ENCODE peak calls at places on chromosomes 16 and 17, in four cellular contexts. S, A, N and X are unnamed samples.

GRCh38 chr17:2398655-2399571 is 1.9 kb downstream of the MNT start:
- DNase-seq in N (peak), S (peak), A (peak), X (no peak)

GRCh38 chr16:55917373-55917919 is 42.3 kb upstream of the CES5A start:
- DNase-seq in N (no peak), S (no peak), A (no peak), X (no peak)

GRCh38 chr17:54282886-54283285 is 460.2 kb downstream of the KIF2B start:
- DNase-seq in S (no peak), N (no peak), A (no peak), X (no peak)

GRCh38 chr17:73172252-73172651 is 7.4 kb downstream of the SSTR2 start:
- DNase-seq in N (no peak), S (no peak), A (no peak), X (no peak)

GRCh38 chr16:69367980-69368379 is 16.4 kb upstream of the TMED6 start:
- DNase-seq in S (no peak), A (no peak), N (no peak), X (no peak)

GRCh38 chr17:82965371-82965770 is 114.0 kb upstream of the METRNL start:
- DNase-seq in N (no peak), S (no peak), A (no peak), X (no peak)

GRCh38 chr17:46212634-46213435 is 19.6 kb upstream of the KANSL1 start:
- DNase-seq in A (peak), N (peak), S (no peak), X (no peak)

GRCh38 chr17:48542114-48542955 is 2.6 kb downstream of the HOXB2 start:
- DNase-seq in A (no peak), S (no peak), N (no peak), X (no peak)

GRCh38 chr16:1331712-1332617 is 1.5 kb upstream of the BAIAP3 start:
- DNase-seq in A (no peak), S (peak), N (peak), X (no peak)

GRCh38 chr17:42224651-42225050 is 30.4 kb upstream of the GHDC start:
- DNase-seq in N (no peak), S (no peak), A (no peak), X (no peak)

GRCh38 chr17:64448665-64449512 is at the start of gene MILR1:
- DNase-seq in S (no peak), N (no peak), A (no peak), X (no peak)

GRCh38 chr16:3158014-3158497 is 23.2 kb downstream of the ZNF213 start:
- DNase-seq in A (no peak), N (peak), S (no peak), X (no peak)

GRCh38 chr17:42051645-42052044 is 1.2 kb upstream of the C17orf113 start:
- DNase-seq in S (no peak), A (no peak), N (no peak), X (no peak)

GRCh38 chr16:85386467-85387170 is 226.5 kb upstream of the GSE1 start:
- DNase-seq in S (peak), N (no peak), A (no peak), X (no peak)

GRCh38 chr16:49876716-49877129 is 20.8 kb upstream of the ZNF423 start:
- DNase-seq in A (no peak), N (no peak), S (peak), X (no peak)

GRCh38 chr17:3015890-3016289 is 47.5 kb downstream of the OR1D5 start:
- DNase-seq in N (no peak), S (no peak), A (no peak), X (no peak)

GRCh38 chr16:2142942-2143868 is 5.2 kb upstream of the RAB26 start:
- DNase-seq in S (no peak), N (no peak), A (no peak), X (no peak)

GRCh38 chr16:4328580-4329353 is 12.9 kb downstream of the GLIS2 start:
- DNase-seq in S (peak), A (no peak), N (no peak), X (no peak)

GRCh38 chr17:57682667-57683066 is 62.4 kb downstream of the CCDC182 start:
- DNase-seq in S (no peak), A (no peak), N (no peak), X (no peak)

GRCh38 chr17:64491034-64491860 is 5.6 kb downstream of the POLG2 start:
- DNase-seq in S (no peak), N (no peak), A (peak), X (no peak)

GRCh38 chr16:51971184-51971583 is 575.8 kb downstream of the TOX3 start:
- DNase-seq in S (no peak), N (no peak), A (no peak), X (no peak)

GRCh38 chr16:17026600-17027242 is 444.0 kb downstream of the XYLT1 start:
- DNase-seq in A (no peak), S (no peak), N (no peak), X (no peak)

GRCh38 chr16:56643833-56644232 is 5.4 kb downstream of the MT1A start:
- DNase-seq in S (no peak), A (no peak), N (no peak), X (no peak)

GRCh38 chr17:57442914-57443571 is 186.7 kb downstream of the MSI2 start:
- DNase-seq in S (peak), N (peak), A (peak), X (peak)

GRCh38 chr16:4263504-4264436 is 9.1 kb downstream of the TFAP4 start:
- DNase-seq in N (no peak), A (no peak), S (peak), X (no peak)

DNA sequence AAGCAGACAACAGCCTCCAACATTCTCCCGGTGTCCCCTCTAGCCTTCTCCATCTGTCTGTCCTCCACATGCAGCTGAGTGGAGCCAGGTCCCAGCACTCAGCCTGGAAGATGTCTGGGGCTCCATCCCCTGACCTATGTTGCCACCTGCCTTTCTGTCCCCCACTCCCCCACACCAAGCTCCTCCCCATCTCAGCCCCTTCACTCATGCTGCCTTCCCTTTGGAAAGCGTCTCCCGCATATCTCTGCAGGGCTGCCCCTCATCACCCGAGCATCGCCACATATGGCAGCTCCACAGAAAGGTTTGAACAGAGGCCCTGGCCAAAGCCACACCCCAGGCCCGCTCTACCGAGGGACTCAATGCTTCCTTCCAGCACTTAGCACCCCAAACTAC is 24.2 kb downstream of the NSMCE1 start:
- DNase-seq in A (no peak), N (no peak), S (no peak), X (no peak)
- H3K27ac ChIP-seq in A (peak), N (peak), S (peak), X (no peak)

GRCh38 chr17:32909787-32910369 is 18.1 kb upstream of the TMEM98 start:
- DNase-seq in S (no peak), A (peak), N (peak), X (peak)
- H3K27ac ChIP-seq in S (no peak), A (no peak), N (no peak), X (no peak)

DNA sequence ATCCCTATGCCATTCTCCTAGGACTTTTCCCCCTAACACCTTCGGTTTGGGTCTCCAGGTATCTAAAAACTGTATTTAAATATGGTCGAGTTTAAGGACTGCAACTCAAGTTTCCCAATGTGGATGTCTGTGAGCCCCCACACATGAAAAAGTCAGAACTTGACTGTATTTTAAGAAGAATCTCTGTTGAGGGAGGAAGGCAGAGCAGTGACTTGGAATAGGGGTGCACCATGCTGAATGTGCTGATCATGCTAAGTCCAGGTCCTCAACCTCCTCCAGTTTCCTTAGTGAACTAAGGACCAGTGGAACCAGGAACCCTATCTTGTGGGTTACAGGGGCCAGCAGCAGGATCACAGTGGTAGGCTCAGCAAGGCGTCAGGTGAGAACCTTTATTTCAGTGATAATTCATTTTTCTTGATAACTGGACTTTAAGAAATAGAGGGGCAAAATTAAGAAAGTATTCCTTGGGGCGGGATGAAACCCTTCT is 19.5 kb downstream of the GRB7 start:
- DNase-seq in S (no peak), A (no peak), N (no peak), X (no peak)
- H3K27ac ChIP-seq in S (no peak), A (peak), N (no peak), X (no peak)

GRCh38 chr17:50184611-50185398 is 16.6 kb downstream of the COL1A1 start:
- DNase-seq in N (no peak), A (no peak), S (peak), X (no peak)

GRCh38 chr17:50186661-50187402 is 14.6 kb downstream of the COL1A1 start:
- DNase-seq in A (no peak), S (no peak), N (no peak), X (no peak)

GRCh38 chr17:50184057-50184456 is 17.4 kb downstream of the COL1A1 start:
- DNase-seq in A (no peak), S (no peak), N (no peak), X (no peak)

GRCh38 chr17:50187403-50187735 is 14.1 kb downstream of the COL1A1 start:
- DNase-seq in A (no peak), S (no peak), N (no peak), X (no peak)

DNA sequence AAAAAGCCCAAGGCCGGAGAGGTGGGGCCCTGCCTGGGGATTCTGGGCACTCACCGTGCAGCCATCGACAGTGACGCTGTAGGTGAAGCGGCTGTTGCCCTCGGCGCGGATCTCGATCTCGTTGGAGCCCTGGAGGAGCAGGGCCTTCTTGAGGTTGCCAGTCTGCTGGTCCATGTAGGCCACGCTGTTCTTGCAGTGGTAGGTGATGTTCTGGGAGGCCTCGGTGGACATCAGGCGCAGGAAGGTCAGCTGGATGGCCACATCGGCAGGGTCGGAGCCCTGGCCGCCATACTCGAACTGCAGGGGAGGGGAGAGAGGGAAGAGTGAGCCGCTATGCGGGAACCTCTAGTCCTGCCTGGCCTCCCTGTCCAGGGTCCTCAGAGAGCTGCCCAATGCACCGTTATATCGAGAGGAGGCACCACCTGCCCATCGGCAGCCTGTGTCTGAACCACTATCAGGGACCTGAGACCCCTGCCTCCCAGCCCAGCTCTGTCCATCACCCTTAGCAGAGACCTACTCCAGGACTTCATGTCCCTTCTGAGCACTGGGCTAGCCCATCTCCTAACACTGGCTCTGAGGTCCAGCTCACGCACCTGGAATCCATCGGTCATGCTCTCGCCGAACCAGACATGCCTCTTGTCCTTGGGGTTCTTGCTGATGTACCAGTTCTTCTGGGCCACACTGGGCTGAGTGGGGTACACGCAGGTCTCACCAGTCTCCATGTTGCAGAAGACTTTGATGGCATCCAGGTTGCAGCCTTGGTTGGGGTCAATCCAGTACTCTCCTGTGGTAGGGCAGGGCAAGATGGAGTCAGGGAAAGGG is 15.5 kb downstream of the COL1A1 start:
- DNase-seq in A (no peak), S (no peak), N (no peak), X (no peak)
- H3K27ac ChIP-seq in A (no peak), S (no peak), N (no peak), X (no peak)

DNA sequence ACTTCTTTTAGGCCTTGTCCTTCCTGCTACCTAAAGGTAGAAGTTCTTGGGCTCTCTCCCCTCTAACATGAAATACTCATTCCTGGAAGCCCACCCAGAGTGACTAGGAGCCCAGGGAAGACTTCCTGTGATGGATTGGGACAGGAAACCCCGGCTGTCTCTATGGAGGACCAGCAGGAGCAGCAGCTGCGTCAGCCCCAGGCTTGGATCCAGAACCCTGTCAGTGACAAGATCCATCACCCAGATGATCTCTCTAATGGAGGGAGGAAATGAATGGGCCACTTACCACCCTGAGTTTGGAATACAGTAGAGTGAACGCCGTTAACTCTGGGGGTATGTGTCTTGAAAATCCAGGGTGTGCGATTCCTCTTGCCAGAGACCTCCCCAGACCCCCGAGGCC is 195.7 kb upstream of the WSCD1 start:
- DNase-seq in N (no peak), A (no peak), S (no peak), X (no peak)
- H3K27ac ChIP-seq in N (no peak), A (no peak), S (no peak), X (no peak)

GRCh38 chr17:77455878-77456234 is 315.1 kb downstream of the SEC14L1 start:
- DNase-seq in S (no peak), A (no peak), N (no peak), X (no peak)
- H3K27ac ChIP-seq in S (peak), A (peak), N (peak), X (no peak)